ENCODE peak calls at places on chromosome 15, in seven cellular contexts. One of them, this sample, is unnamed.
A peak's percentile ranks its signal among the peaks of the same experiment; 100 is the strongest.

GRCh38 chr15:81157939-81158223 is 23.8 kb downstream of the CFAP161 start:
- DNase-seq in lung: no peak
- DNase-seq in fibroblast of lung: no peak
- DNase-seq in GM23248: no peak
- DNase-seq in CD8-positive, alpha-beta memory T cell: no peak
- DNase-seq in OCI-LY7: no peak
- DNase-seq in MM.1S: no peak
- DNase-seq in this sample: no peak

GRCh38 chr15:78988361-78988911 is 43.6 kb upstream of the CTSH start:
- DNase-seq in GM23248: peak; percentile 97
- DNase-seq in MM.1S: no peak
- DNase-seq in OCI-LY7: no peak
- DNase-seq in lung: peak; percentile 91
- DNase-seq in CD8-positive, alpha-beta memory T cell: no peak
- DNase-seq in fibroblast of lung: peak; percentile 98
- DNase-seq in this sample: no peak

GRCh38 chr15:33132722-33133345 is 61.7 kb downstream of the FMN1 start:
- DNase-seq in lung: peak; percentile 42
- DNase-seq in OCI-LY7: peak; percentile 26
- DNase-seq in CD8-positive, alpha-beta memory T cell: no peak
- DNase-seq in MM.1S: peak; percentile 35
- DNase-seq in fibroblast of lung: peak; percentile 83
- DNase-seq in GM23248: peak; percentile 72
- DNase-seq in this sample: peak; percentile 47

GRCh38 chr15:74724570-74725240 is 623 bp downstream of the CYP1A1 start:
- DNase-seq in CD8-positive, alpha-beta memory T cell: no peak
- DNase-seq in GM23248: no peak
- DNase-seq in OCI-LY7: no peak
- DNase-seq in lung: no peak
- DNase-seq in fibroblast of lung: no peak
- DNase-seq in MM.1S: no peak
- DNase-seq in this sample: no peak

GRCh38 chr15:75966073-75966472 is 46.2 kb downstream of the NRG4 start:
- DNase-seq in MM.1S: no peak
- DNase-seq in CD8-positive, alpha-beta memory T cell: no peak
- DNase-seq in lung: no peak
- DNase-seq in OCI-LY7: no peak
- DNase-seq in GM23248: peak; percentile 60
- DNase-seq in fibroblast of lung: peak; percentile 84
- DNase-seq in this sample: no peak

GRCh38 chr15:62453356-62453755 is 288.3 kb upstream of the C2CD4B start:
- DNase-seq in MM.1S: peak; percentile 36
- DNase-seq in fibroblast of lung: peak; percentile 37
- DNase-seq in OCI-LY7: no peak
- DNase-seq in lung: no peak
- DNase-seq in CD8-positive, alpha-beta memory T cell: no peak
- DNase-seq in GM23248: peak; percentile 52
- DNase-seq in this sample: no peak

GRCh38 chr15:60656491-60657284 is 177.7 kb upstream of the ICE2 start:
- DNase-seq in GM23248: peak; percentile 15
- DNase-seq in OCI-LY7: no peak
- DNase-seq in MM.1S: no peak
- DNase-seq in CD8-positive, alpha-beta memory T cell: no peak
- DNase-seq in fibroblast of lung: peak; percentile 42
- DNase-seq in lung: no peak
- DNase-seq in this sample: no peak

GRCh38 chr15:88814393-88814792 is 11.2 kb downstream of the ACAN start:
- DNase-seq in fibroblast of lung: no peak
- DNase-seq in lung: no peak
- DNase-seq in CD8-positive, alpha-beta memory T cell: no peak
- DNase-seq in GM23248: no peak
- DNase-seq in MM.1S: no peak
- DNase-seq in OCI-LY7: no peak
- DNase-seq in this sample: peak; percentile 39

GRCh38 chr15:92009162-92009561 is 155.7 kb downstream of the SLCO3A1 start:
- DNase-seq in CD8-positive, alpha-beta memory T cell: no peak
- DNase-seq in MM.1S: no peak
- DNase-seq in fibroblast of lung: no peak
- DNase-seq in lung: no peak
- DNase-seq in OCI-LY7: no peak
- DNase-seq in GM23248: no peak
- DNase-seq in this sample: no peak

GRCh38 chr15:95127356-95127755 is 896.0 kb downstream of the MCTP2 start:
- DNase-seq in OCI-LY7: no peak
- DNase-seq in lung: no peak
- DNase-seq in MM.1S: no peak
- DNase-seq in fibroblast of lung: no peak
- DNase-seq in GM23248: no peak
- DNase-seq in CD8-positive, alpha-beta memory T cell: no peak
- DNase-seq in this sample: no peak

GRCh38 chr15:51758645-51759044 is 7.2 kb downstream of the TMOD2 start:
- DNase-seq in GM23248: peak; percentile 84
- DNase-seq in OCI-LY7: no peak
- DNase-seq in fibroblast of lung: peak; percentile 81
- DNase-seq in MM.1S: no peak
- DNase-seq in lung: no peak
- DNase-seq in CD8-positive, alpha-beta memory T cell: no peak
- DNase-seq in this sample: peak; percentile 90

GRCh38 chr15:51757463-51757862 is 6.1 kb downstream of the TMOD2 start:
- DNase-seq in fibroblast of lung: no peak
- DNase-seq in OCI-LY7: no peak
- DNase-seq in MM.1S: no peak
- DNase-seq in GM23248: no peak
- DNase-seq in lung: no peak
- DNase-seq in CD8-positive, alpha-beta memory T cell: no peak
- DNase-seq in this sample: peak; percentile 42

GRCh38 chr15:51754267-51754666 is 2.9 kb downstream of the TMOD2 start:
- DNase-seq in MM.1S: no peak
- DNase-seq in CD8-positive, alpha-beta memory T cell: no peak
- DNase-seq in lung: no peak
- DNase-seq in OCI-LY7: no peak
- DNase-seq in fibroblast of lung: no peak
- DNase-seq in GM23248: no peak
- DNase-seq in this sample: no peak

GRCh38 chr15:51756482-51756881 is 5.1 kb downstream of the TMOD2 start:
- DNase-seq in CD8-positive, alpha-beta memory T cell: no peak
- DNase-seq in GM23248: no peak
- DNase-seq in MM.1S: no peak
- DNase-seq in OCI-LY7: no peak
- DNase-seq in fibroblast of lung: no peak
- DNase-seq in lung: no peak
- DNase-seq in this sample: no peak

GRCh38 chr15:51755790-51756189 is 4.4 kb downstream of the TMOD2 start:
- DNase-seq in OCI-LY7: no peak
- DNase-seq in CD8-positive, alpha-beta memory T cell: no peak
- DNase-seq in lung: no peak
- DNase-seq in MM.1S: no peak
- DNase-seq in GM23248: no peak
- DNase-seq in fibroblast of lung: no peak
- DNase-seq in this sample: no peak
- H3K4me1 ChIP-seq in OCI-LY7: no peaks in the 10 kb centered on the region
- H3K4me1 ChIP-seq in CD8-positive, alpha-beta memory T cell: peaks cover 11% of the 10 kb centered on the region
- H3K4me1 ChIP-seq in lung: peaks cover 9% of the 10 kb centered on the region
- H3K4me1 ChIP-seq in MM.1S: no peaks in the 10 kb centered on the region
- H3K4me1 ChIP-seq in GM23248: peaks cover 19% of the 10 kb centered on the region
- H3K4me1 ChIP-seq in fibroblast of lung: peaks cover 14% of the 10 kb centered on the region
- H3K4me1 ChIP-seq in this sample: peaks cover 26% of the 10 kb centered on the region

DNA sequence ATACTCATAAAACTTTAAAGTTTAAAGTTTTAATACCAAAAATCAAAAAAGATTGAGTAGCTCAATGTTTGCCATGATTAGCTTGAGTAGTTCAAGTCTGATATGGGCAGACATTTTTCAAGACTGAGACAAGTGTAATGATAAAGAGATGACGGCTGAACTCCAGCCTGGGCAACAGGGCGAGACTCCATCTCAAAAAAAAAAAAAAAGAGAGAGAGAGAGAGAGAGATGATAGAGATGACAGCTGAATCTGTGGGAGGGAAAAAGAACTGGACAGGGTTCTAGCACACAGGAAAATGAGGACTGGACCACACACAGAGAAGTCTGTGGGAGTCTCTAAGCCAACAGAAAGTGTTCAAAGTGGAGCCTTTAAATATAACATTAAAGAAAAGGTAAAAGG is 25.2 kb downstream of the CEP152 start:
- DNase-seq in OCI-LY7: no peak
- DNase-seq in lung: no peak
- DNase-seq in GM23248: no peak
- DNase-seq in CD8-positive, alpha-beta memory T cell: no peak
- DNase-seq in MM.1S: no peak
- DNase-seq in fibroblast of lung: no peak
- DNase-seq in this sample: no peak
- H3K4me1 ChIP-seq in OCI-LY7: no peaks in the 10 kb centered on the region
- H3K4me1 ChIP-seq in lung: peaks cover 2% of the 10 kb centered on the region
- H3K4me1 ChIP-seq in GM23248: peaks cover 18% of the 10 kb centered on the region
- H3K4me1 ChIP-seq in CD8-positive, alpha-beta memory T cell: no peaks in the 10 kb centered on the region
- H3K4me1 ChIP-seq in MM.1S: no peaks in the 10 kb centered on the region
- H3K4me1 ChIP-seq in fibroblast of lung: no peaks in the 10 kb centered on the region
- H3K4me1 ChIP-seq in this sample: no peaks in the 10 kb centered on the region

DNA sequence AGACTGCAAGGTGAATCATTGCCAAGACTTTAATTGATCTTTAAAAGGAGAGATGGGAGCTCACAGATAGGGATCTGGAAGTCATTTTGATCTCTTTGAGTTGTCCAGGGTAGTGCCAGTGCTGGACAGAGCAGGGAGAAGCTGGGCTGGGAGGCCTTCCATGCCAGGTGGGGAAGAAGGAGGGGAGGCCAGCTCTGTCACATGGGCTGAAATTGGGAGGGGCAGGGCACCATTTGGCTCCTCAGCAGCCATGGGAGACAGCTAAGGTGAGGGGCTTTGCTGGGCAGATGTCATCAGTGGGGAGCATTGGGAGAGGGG is 23.4 kb downstream of the SMAD6 start:
- DNase-seq in lung: no peak
- DNase-seq in CD8-positive, alpha-beta memory T cell: no peak
- DNase-seq in MM.1S: no peak
- DNase-seq in OCI-LY7: no peak
- DNase-seq in GM23248: no peak
- DNase-seq in fibroblast of lung: no peak
- DNase-seq in this sample: no peak
- H3K4me1 ChIP-seq in lung: peaks cover 27% of the 10 kb centered on the region
- H3K4me1 ChIP-seq in CD8-positive, alpha-beta memory T cell: peaks cover 9% of the 10 kb centered on the region
- H3K4me1 ChIP-seq in MM.1S: no peaks in the 10 kb centered on the region
- H3K4me1 ChIP-seq in OCI-LY7: no peaks in the 10 kb centered on the region
- H3K4me1 ChIP-seq in GM23248: peaks cover 40% of the 10 kb centered on the region
- H3K4me1 ChIP-seq in fibroblast of lung: peaks cover 9% of the 10 kb centered on the region
- H3K4me1 ChIP-seq in this sample: peaks cover 16% of the 10 kb centered on the region

DNA sequence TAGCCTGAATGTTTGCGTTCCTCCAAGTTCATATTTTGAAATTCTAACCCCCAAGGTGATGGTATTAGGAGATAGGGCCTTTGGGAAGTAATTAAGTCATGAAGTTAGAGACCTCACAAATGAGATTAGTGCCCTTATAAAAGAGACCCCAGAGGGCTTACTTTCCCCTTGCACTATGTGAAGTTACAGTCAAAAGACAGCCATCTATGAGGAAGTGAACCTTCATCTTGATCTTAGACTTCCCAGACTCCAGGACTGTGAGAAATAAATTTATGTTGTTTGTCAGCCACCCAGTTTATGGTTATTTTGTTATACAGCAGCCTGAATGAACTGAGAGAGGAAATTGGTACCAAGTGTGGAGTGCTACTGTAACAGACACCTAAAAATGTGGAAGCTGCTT is 74.4 kb downstream of the DAPK2 start:
- DNase-seq in fibroblast of lung: no peak
- DNase-seq in OCI-LY7: no peak
- DNase-seq in MM.1S: no peak
- DNase-seq in GM23248: no peak
- DNase-seq in lung: no peak
- DNase-seq in CD8-positive, alpha-beta memory T cell: no peak
- DNase-seq in this sample: no peak
- H3K4me1 ChIP-seq in fibroblast of lung: peaks cover 13% of the 10 kb centered on the region
- H3K4me1 ChIP-seq in OCI-LY7: peaks cover 24% of the 10 kb centered on the region
- H3K4me1 ChIP-seq in MM.1S: peaks cover 42% of the 10 kb centered on the region
- H3K4me1 ChIP-seq in GM23248: peaks cover 27% of the 10 kb centered on the region
- H3K4me1 ChIP-seq in lung: peaks cover 15% of the 10 kb centered on the region
- H3K4me1 ChIP-seq in CD8-positive, alpha-beta memory T cell: peaks cover 37% of the 10 kb centered on the region
- H3K4me1 ChIP-seq in this sample: no peaks in the 10 kb centered on the region

GRCh38 chr15:35023794-35024193 is 35.7 kb upstream of the ZNF770 start:
- DNase-seq in GM23248: no peak
- DNase-seq in fibroblast of lung: peak; percentile 9
- DNase-seq in MM.1S: no peak
- DNase-seq in lung: peak; percentile 30
- DNase-seq in OCI-LY7: no peak
- DNase-seq in CD8-positive, alpha-beta memory T cell: no peak
- DNase-seq in this sample: no peak
- H3K4me1 ChIP-seq in GM23248: no peaks in the 10 kb centered on the region
- H3K4me1 ChIP-seq in fibroblast of lung: no peaks in the 10 kb centered on the region
- H3K4me1 ChIP-seq in MM.1S: no peaks in the 10 kb centered on the region
- H3K4me1 ChIP-seq in lung: no peaks in the 10 kb centered on the region
- H3K4me1 ChIP-seq in OCI-LY7: no peaks in the 10 kb centered on the region
- H3K4me1 ChIP-seq in CD8-positive, alpha-beta memory T cell: no peaks in the 10 kb centered on the region
- H3K4me1 ChIP-seq in this sample: no peaks in the 10 kb centered on the region

This sample was measured in BE2C.